ENCODE peak calls at places on chromosome 11, in nine cellular contexts. One of them, this sample, is unnamed. For H3K27me3 and H3K36me3, the result is how much of the 10 kb centered on the place peaks cover.

GRCh38 chr11:119249671-119250010 is 43.5 kb downstream of the CBL start:
- DNase-seq in sigmoid colon: no peak
- DNase-seq in uterus: no peak
- DNase-seq in CD8-positive, alpha-beta T cell: no peak
- DNase-seq in PC-3: no peak
- DNase-seq in mesendoderm: no peak
- DNase-seq in thyroid gland: no peak
- DNase-seq in colonic mucosa: no peak
- DNase-seq in Peyer's patch: no peak
- DNase-seq in this sample: no peak

GRCh38 chr11:77999446-77999845 is 5.0 kb upstream of the INTS4 start:
- DNase-seq in mesendoderm: no peak
- DNase-seq in colonic mucosa: no peak
- DNase-seq in sigmoid colon: no peak
- DNase-seq in Peyer's patch: no peak
- DNase-seq in PC-3: no peak
- DNase-seq in uterus: no peak
- DNase-seq in thyroid gland: no peak
- DNase-seq in CD8-positive, alpha-beta T cell: no peak
- DNase-seq in this sample: no peak

GRCh38 chr11:124804884-124805283 is 4.7 kb upstream of the MSANTD2 start:
- DNase-seq in colonic mucosa: no peak
- DNase-seq in uterus: no peak
- DNase-seq in mesendoderm: no peak
- DNase-seq in PC-3: no peak
- DNase-seq in thyroid gland: no peak
- DNase-seq in CD8-positive, alpha-beta T cell: no peak
- DNase-seq in sigmoid colon: no peak
- DNase-seq in Peyer's patch: no peak
- DNase-seq in this sample: no peak

GRCh38 chr11:73538381-73538872 is 59.5 kb downstream of the FAM168A start:
- DNase-seq in colonic mucosa: no peak
- DNase-seq in sigmoid colon: no peak
- DNase-seq in mesendoderm: peak
- DNase-seq in Peyer's patch: no peak
- DNase-seq in PC-3: no peak
- DNase-seq in thyroid gland: no peak
- DNase-seq in CD8-positive, alpha-beta T cell: no peak
- DNase-seq in uterus: no peak
- DNase-seq in this sample: no peak

GRCh38 chr11:90257158-90257525 is 34.3 kb upstream of the CHORDC1 start:
- DNase-seq in colonic mucosa: no peak
- DNase-seq in Peyer's patch: no peak
- DNase-seq in sigmoid colon: no peak
- DNase-seq in thyroid gland: no peak
- DNase-seq in mesendoderm: no peak
- DNase-seq in PC-3: no peak
- DNase-seq in CD8-positive, alpha-beta T cell: no peak
- DNase-seq in uterus: no peak
- DNase-seq in this sample: no peak

GRCh38 chr11:60482361-60482760 is 10.2 kb upstream of the MS4A12 start:
- DNase-seq in uterus: no peak
- DNase-seq in colonic mucosa: no peak
- DNase-seq in mesendoderm: no peak
- DNase-seq in thyroid gland: no peak
- DNase-seq in CD8-positive, alpha-beta T cell: no peak
- DNase-seq in Peyer's patch: no peak
- DNase-seq in PC-3: no peak
- DNase-seq in sigmoid colon: no peak
- DNase-seq in this sample: no peak

GRCh38 chr11:44847316-44847715 is 103.4 kb downstream of the TP53I11 start:
- DNase-seq in uterus: no peak
- DNase-seq in sigmoid colon: no peak
- DNase-seq in thyroid gland: no peak
- DNase-seq in Peyer's patch: no peak
- DNase-seq in colonic mucosa: no peak
- DNase-seq in mesendoderm: no peak
- DNase-seq in CD8-positive, alpha-beta T cell: no peak
- DNase-seq in PC-3: no peak
- DNase-seq in this sample: no peak

GRCh38 chr11:131888230-131888826 is 517.9 kb downstream of the NTM start:
- DNase-seq in mesendoderm: no peak
- DNase-seq in CD8-positive, alpha-beta T cell: no peak
- DNase-seq in uterus: no peak
- DNase-seq in Peyer's patch: no peak
- DNase-seq in colonic mucosa: no peak
- DNase-seq in thyroid gland: no peak
- DNase-seq in PC-3: peak
- DNase-seq in sigmoid colon: no peak
- DNase-seq in this sample: peak

GRCh38 chr11:64094463-64095223 is 58.9 kb downstream of the FLRT1 start:
- DNase-seq in Peyer's patch: no peak
- DNase-seq in thyroid gland: no peak
- DNase-seq in sigmoid colon: peak
- DNase-seq in mesendoderm: peak
- DNase-seq in uterus: no peak
- DNase-seq in PC-3: peak
- DNase-seq in CD8-positive, alpha-beta T cell: no peak
- DNase-seq in colonic mucosa: no peak
- DNase-seq in this sample: peak

GRCh38 chr11:117815262-117815803 is 9.2 kb downstream of the FXYD2 start:
- DNase-seq in sigmoid colon: no peak
- DNase-seq in mesendoderm: no peak
- DNase-seq in colonic mucosa: no peak
- DNase-seq in thyroid gland: peak
- DNase-seq in uterus: no peak
- DNase-seq in PC-3: no peak
- DNase-seq in Peyer's patch: no peak
- DNase-seq in CD8-positive, alpha-beta T cell: peak
- DNase-seq in this sample: no peak

GRCh38 chr11:20647976-20648565 is 21.3 kb upstream of the NELL1 start:
- DNase-seq in mesendoderm: peak
- DNase-seq in Peyer's patch: no peak
- DNase-seq in thyroid gland: peak
- DNase-seq in uterus: no peak
- DNase-seq in sigmoid colon: no peak
- DNase-seq in CD8-positive, alpha-beta T cell: peak
- DNase-seq in colonic mucosa: peak
- DNase-seq in PC-3: peak
- DNase-seq in this sample: no peak

GRCh38 chr11:95230054-95231034 is 658 bp downstream of the SESN3 start:
- DNase-seq in uterus: peak
- DNase-seq in PC-3: no peak
- DNase-seq in Peyer's patch: no peak
- DNase-seq in colonic mucosa: peak
- DNase-seq in CD8-positive, alpha-beta T cell: peak
- DNase-seq in mesendoderm: peak
- DNase-seq in sigmoid colon: peak
- DNase-seq in thyroid gland: peak
- DNase-seq in this sample: no peak

GRCh38 chr11:82865841-82866240 is 34.4 kb downstream of the PRCP start:
- DNase-seq in uterus: no peak
- DNase-seq in mesendoderm: no peak
- DNase-seq in sigmoid colon: no peak
- DNase-seq in colonic mucosa: no peak
- DNase-seq in Peyer's patch: no peak
- DNase-seq in PC-3: peak
- DNase-seq in CD8-positive, alpha-beta T cell: no peak
- DNase-seq in thyroid gland: no peak
- DNase-seq in this sample: no peak

GRCh38 chr11:30387891-30388861 is 65.3 kb downstream of the ARL14EP start:
- DNase-seq in Peyer's patch: no peak
- DNase-seq in thyroid gland: no peak
- DNase-seq in sigmoid colon: no peak
- DNase-seq in CD8-positive, alpha-beta T cell: no peak
- DNase-seq in mesendoderm: peak
- DNase-seq in colonic mucosa: no peak
- DNase-seq in PC-3: no peak
- DNase-seq in uterus: no peak
- DNase-seq in this sample: no peak

DNA sequence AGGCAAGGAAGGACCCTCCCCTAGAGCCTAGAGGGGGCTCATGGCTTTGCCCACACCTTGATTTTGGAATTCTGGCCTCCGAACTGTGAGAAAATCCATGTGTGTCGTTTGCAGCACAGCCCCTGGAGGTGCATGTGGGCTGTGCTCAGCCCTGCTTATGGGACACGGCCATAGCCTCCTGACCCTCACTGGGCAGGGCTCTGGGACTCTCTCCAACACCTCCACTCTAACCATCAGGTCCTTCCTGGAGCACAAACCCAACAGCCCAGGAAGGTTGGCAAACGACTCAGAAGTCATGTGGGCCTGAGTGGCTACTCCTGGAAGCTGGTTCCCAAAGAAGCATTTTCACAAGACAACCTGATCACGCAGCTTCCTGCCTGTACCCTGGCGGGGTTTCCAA is 144.1 kb downstream of the CTTN start:
- DNase-seq in PC-3: no peak
- DNase-seq in Peyer's patch: no peak
- DNase-seq in sigmoid colon: no peak
- DNase-seq in colonic mucosa: no peak
- DNase-seq in mesendoderm: no peak
- DNase-seq in thyroid gland: peak
- DNase-seq in uterus: no peak
- DNase-seq in CD8-positive, alpha-beta T cell: no peak
- DNase-seq in this sample: no peak
- H3K27me3 ChIP-seq in PC-3: under half
- H3K27me3 ChIP-seq in Peyer's patch: under half
- H3K27me3 ChIP-seq in sigmoid colon: under half
- H3K27me3 ChIP-seq in colonic mucosa: under half
- H3K27me3 ChIP-seq in mesendoderm: under half
- H3K27me3 ChIP-seq in thyroid gland: under half
- H3K27me3 ChIP-seq in uterus: under half
- H3K27me3 ChIP-seq in CD8-positive, alpha-beta T cell: under half
- H3K27me3 ChIP-seq in this sample: under half

DNA sequence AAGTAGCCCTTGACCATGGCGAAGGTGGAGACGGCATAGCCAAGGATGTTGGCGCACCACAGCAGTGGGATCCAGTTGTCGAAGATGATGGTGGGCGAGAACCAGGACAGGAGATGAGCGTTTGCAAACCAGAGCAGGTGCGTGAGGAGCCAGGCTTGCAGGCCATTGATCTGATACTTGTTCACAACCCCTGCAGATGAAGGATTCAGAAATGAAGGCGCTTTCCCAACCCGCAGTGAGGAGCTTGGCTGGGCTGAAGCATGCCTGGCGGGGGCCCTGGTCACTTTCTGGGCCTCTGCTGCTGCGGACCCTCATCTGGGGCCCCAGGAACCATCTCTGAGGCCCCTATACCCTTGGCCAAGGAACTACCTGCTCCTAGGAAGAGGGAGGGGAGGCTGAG is 6.9 kb downstream of the DHCR7 start:
- DNase-seq in uterus: no peak
- DNase-seq in CD8-positive, alpha-beta T cell: no peak
- DNase-seq in colonic mucosa: no peak
- DNase-seq in Peyer's patch: no peak
- DNase-seq in mesendoderm: no peak
- DNase-seq in thyroid gland: no peak
- DNase-seq in sigmoid colon: no peak
- DNase-seq in PC-3: no peak
- DNase-seq in this sample: no peak
- H3K36me3 ChIP-seq in uterus: under half
- H3K36me3 ChIP-seq in CD8-positive, alpha-beta T cell: under half
- H3K36me3 ChIP-seq in colonic mucosa: under half
- H3K36me3 ChIP-seq in Peyer's patch: half or more
- H3K36me3 ChIP-seq in mesendoderm: under half
- H3K36me3 ChIP-seq in thyroid gland: under half
- H3K36me3 ChIP-seq in sigmoid colon: under half
- H3K36me3 ChIP-seq in PC-3: half or more
- H3K36me3 ChIP-seq in this sample: under half

DNA sequence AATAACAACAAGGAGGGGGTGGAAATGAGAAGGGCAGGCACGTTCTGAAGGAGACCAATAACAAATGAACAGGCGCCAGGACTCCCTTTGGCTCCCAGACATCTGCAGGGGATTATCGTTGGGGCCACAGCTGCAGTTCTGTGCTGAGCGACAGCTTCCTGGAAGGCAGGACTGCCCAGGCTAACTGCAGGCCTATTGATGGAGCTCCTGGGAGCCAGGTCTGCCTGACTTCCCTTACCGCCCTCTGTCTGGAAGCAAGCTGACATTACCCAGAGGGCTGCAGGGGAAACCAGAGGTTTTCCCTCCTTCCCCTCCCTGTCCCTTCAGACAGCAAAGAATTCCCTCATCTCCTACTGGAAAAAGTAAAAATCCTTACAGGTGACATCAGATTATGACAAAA is 5.0 kb downstream of the DRD2 start:
- DNase-seq in CD8-positive, alpha-beta T cell: no peak
- DNase-seq in uterus: no peak
- DNase-seq in Peyer's patch: no peak
- DNase-seq in thyroid gland: no peak
- DNase-seq in mesendoderm: no peak
- DNase-seq in sigmoid colon: no peak
- DNase-seq in colonic mucosa: no peak
- DNase-seq in PC-3: no peak
- DNase-seq in this sample: no peak
- H3K27me3 ChIP-seq in CD8-positive, alpha-beta T cell: under half
- H3K27me3 ChIP-seq in uterus: under half
- H3K27me3 ChIP-seq in Peyer's patch: under half
- H3K27me3 ChIP-seq in thyroid gland: under half
- H3K27me3 ChIP-seq in mesendoderm: under half
- H3K27me3 ChIP-seq in sigmoid colon: under half
- H3K27me3 ChIP-seq in colonic mucosa: under half
- H3K27me3 ChIP-seq in PC-3: under half
- H3K27me3 ChIP-seq in this sample: under half

GRCh38 chr11:67395555-67396257 is 3.9 kb downstream of the RAD9A start:
- DNase-seq in CD8-positive, alpha-beta T cell: no peak
- DNase-seq in sigmoid colon: no peak
- DNase-seq in PC-3: no peak
- DNase-seq in Peyer's patch: no peak
- DNase-seq in mesendoderm: no peak
- DNase-seq in uterus: no peak
- DNase-seq in colonic mucosa: no peak
- DNase-seq in thyroid gland: no peak
- DNase-seq in this sample: no peak
- H3K36me3 ChIP-seq in CD8-positive, alpha-beta T cell: under half
- H3K36me3 ChIP-seq in sigmoid colon: under half
- H3K36me3 ChIP-seq in PC-3: under half
- H3K36me3 ChIP-seq in Peyer's patch: half or more
- H3K36me3 ChIP-seq in mesendoderm: under half
- H3K36me3 ChIP-seq in uterus: under half
- H3K36me3 ChIP-seq in colonic mucosa: under half
- H3K36me3 ChIP-seq in thyroid gland: under half
- H3K36me3 ChIP-seq in this sample: under half

This sample was measured in MG63.